ENCODE peak calls at places on chromosome 5, in ten cellular contexts. C is HT1080; F is K562; Y is stimulated activated CD4-positive, alpha-beta T cell treated with anti-CD3 and anti-CD28 coated beads, Interleukin-12 subunit alpha, Interleukin-12 subunit beta, amount 100 ng/mL, for 4 hours; M is amygdala; Z is non-pigmented ciliary epithelial cell; E is fibroblast of mammary gland; X is NCI-H748 treated with DMSO at 0.1 percent for 48 hours; P is NCI-H460; A is foreskin fibroblast. T is an unnamed sample.

GRCh38 chr5:139246394-139246793 is 47.1 kb upstream of the MATR3 start:
- DNase-seq in C (peak; percentile 88), F (peak; percentile 68), Y (peak; percentile 52), M (no peak), Z (no peak), E (peak; percentile 52), X (no peak), P (no peak), A (peak; percentile 84), T (peak; percentile 26)

GRCh38 chr5:160312139-160312959 is at the start of gene CCNJL:
- DNase-seq in C (peak; percentile 84), F (peak; percentile 12), Y (no peak), M (no peak), Z (no peak), E (no peak), X (peak; percentile 56), P (peak; percentile 58), A (peak; percentile 45), T (no peak)

GRCh38 chr5:177980776-177981175 is 15.3 kb downstream of the PROP1 start:
- DNase-seq in C (no peak), F (no peak), Y (no peak), M (no peak), Z (no peak), E (no peak), X (no peak), P (no peak), A (no peak), T (no peak)

GRCh38 chr5:152883061-152883460 is 478.0 kb upstream of the NMUR2 start:
- DNase-seq in C (no peak), F (no peak), Y (no peak), M (no peak), Z (no peak), E (no peak), X (peak; percentile 50), P (no peak), A (no peak), T (peak; percentile 54)

GRCh38 chr5:115532517-115532916 is 12.1 kb downstream of the FEM1C start:
- DNase-seq in C (no peak), F (no peak), Y (no peak), M (no peak), Z (no peak), E (peak; percentile 28), X (no peak), P (no peak), A (no peak), T (no peak)

GRCh38 chr5:139354186-139354585 is 12.5 kb downstream of the PAIP2 start:
- DNase-seq in C (no peak), F (no peak), Y (no peak), M (no peak), Z (no peak), E (no peak), X (no peak), P (no peak), A (no peak), T (no peak)

GRCh38 chr5:160083501-160083900 is 35.7 kb downstream of the PWWP2A start:
- DNase-seq in C (peak; percentile 75), F (no peak), Y (no peak), M (no peak), Z (no peak), E (peak; percentile 30), X (no peak), P (no peak), A (no peak), T (no peak)

GRCh38 chr5:170070556-170071412 is 34.9 kb upstream of the FOXI1 start:
- DNase-seq in C (peak; percentile 26), F (peak; percentile 66), Y (peak; percentile 12), M (no peak), Z (no peak), E (peak; percentile 45), X (no peak), P (peak; percentile 27), A (peak; percentile 69), T (no peak)

GRCh38 chr5:131406997-131407638 is 143.3 kb downstream of the CDC42SE2 start:
- DNase-seq in C (no peak), F (no peak), Y (no peak), M (no peak), Z (no peak), E (no peak), X (no peak), P (no peak), A (no peak), T (no peak)

GRCh38 chr5:128632264-128632663 is 94.2 kb upstream of the FBN2 start:
- DNase-seq in C (peak; percentile 89), F (no peak), Y (no peak), M (no peak), Z (no peak), E (peak; percentile 34), X (no peak), P (no peak), A (peak; percentile 39), T (peak; percentile 0)